ENCODE peak calls at places on chromosomes 3 and 15, in ten cellular contexts. O, W, T, S, I, D, E, R, L and J are unnamed samples.

GRCh38 chr15:35191783-35192182 is 106.7 kb upstream of the NANOGP8 start:
- DNase-seq in O (no peak), W (no peak), T (no peak), S (no peak), I (no peak), D (no peak), E (no peak), R (no peak), L (no peak), J (no peak)

GRCh38 chr3:189316296-189317019 is 144.7 kb downstream of the TPRG1 start:
- DNase-seq in O (no peak), W (no peak), T (peak), S (no peak), I (no peak), D (no peak), E (no peak), R (no peak), L (no peak), J (no peak)

GRCh38 chr15:84979651-84980050 is 2.0 kb upstream of the PDE8A start:
- DNase-seq in O (peak), W (no peak), T (no peak), S (no peak), I (no peak), D (no peak), E (no peak), R (peak), L (no peak), J (no peak)

GRCh38 chr3:117790256-117790987 is 1080.8 kb downstream of the TUSC7 start:
- DNase-seq in O (no peak), W (no peak), T (no peak), S (no peak), I (peak), D (no peak), E (peak), R (no peak), L (no peak), J (peak)

GRCh38 chr15:74136584-74137543 is 6.5 kb downstream of the ISLR2 start:
- DNase-seq in O (no peak), W (no peak), T (no peak), S (peak), I (no peak), D (no peak), E (peak), R (no peak), L (no peak), J (no peak)

GRCh38 chr3:34200576-34200975 is 402.1 kb downstream of the PDCD6IP start:
- DNase-seq in O (no peak), W (no peak), T (no peak), S (no peak), I (no peak), D (no peak), E (no peak), R (no peak), L (no peak), J (no peak)

GRCh38 chr3:158097571-158098553 is 8.4 kb downstream of the SHOX2 start:
- DNase-seq in O (peak), W (no peak), T (peak), S (no peak), I (no peak), D (peak), E (peak), R (peak), L (peak), J (no peak)

GRCh38 chr3:194136519-194137313 is 768 bp downstream of the HES1 start:
- DNase-seq in O (no peak), W (peak), T (peak), S (no peak), I (peak), D (peak), E (peak), R (peak), L (no peak), J (no peak)

GRCh38 chr3:61875488-61875887 is 314.1 kb downstream of the PTPRG start:
- DNase-seq in O (no peak), W (no peak), T (no peak), S (no peak), I (no peak), D (no peak), E (no peak), R (no peak), L (no peak), J (no peak)

GRCh38 chr3:69113536-69113935 is 8.9 kb downstream of the LMOD3 start:
- DNase-seq in O (no peak), W (no peak), T (no peak), S (no peak), I (no peak), D (no peak), E (no peak), R (no peak), L (no peak), J (no peak)

GRCh38 chr3:14897266-14897665 is 50.1 kb upstream of the NR2C2 start:
- DNase-seq in O (no peak), W (no peak), T (no peak), S (no peak), I (no peak), D (no peak), E (no peak), R (no peak), L (no peak), J (no peak)

GRCh38 chr15:37824717-37825382 is 109.6 kb upstream of the TMCO5A start:
- DNase-seq in O (no peak), W (peak), T (peak), S (no peak), I (peak), D (peak), E (peak), R (peak), L (no peak), J (peak)

GRCh38 chr15:57867970-57868791 is 161.7 kb downstream of the POLR2M start:
- DNase-seq in O (no peak), W (no peak), T (no peak), S (no peak), I (no peak), D (no peak), E (no peak), R (no peak), L (no peak), J (no peak)

GRCh38 chr3:32707026-32707370 is 22.0 kb downstream of the CNOT10 start:
- DNase-seq in O (no peak), W (no peak), T (no peak), S (no peak), I (no peak), D (no peak), E (no peak), R (no peak), L (no peak), J (no peak)

GRCh38 chr15:84872009-84872900 is 12.2 kb upstream of the SLC28A1 start:
- DNase-seq in O (no peak), W (no peak), T (no peak), S (no peak), I (peak), D (no peak), E (peak), R (peak), L (no peak), J (no peak)

GRCh38 chr15:66679657-66680108 is 22.4 kb upstream of the SMAD6 start:
- DNase-seq in O (no peak), W (no peak), T (peak), S (peak), I (no peak), D (no peak), E (no peak), R (no peak), L (no peak), J (no peak)

GRCh38 chr15:81950841-81951414 is 94.9 kb downstream of the MEX3B start:
- DNase-seq in O (no peak), W (no peak), T (no peak), S (no peak), I (peak), D (peak), E (peak), R (no peak), L (no peak), J (no peak)

GRCh38 chr3:101351834-101352233 is 31.5 kb upstream of the IMPG2 start:
- DNase-seq in O (no peak), W (no peak), T (no peak), S (no peak), I (no peak), D (no peak), E (no peak), R (no peak), L (no peak), J (no peak)

GRCh38 chr3:168422843-168423242 is 327.1 kb upstream of the GOLIM4 start:
- DNase-seq in O (no peak), W (no peak), T (no peak), S (no peak), I (no peak), D (no peak), E (no peak), R (no peak), L (no peak), J (no peak)

GRCh38 chr3:14274999-14275961 is 96.7 kb downstream of the LSM3 start:
- DNase-seq in O (no peak), W (no peak), T (peak), S (no peak), I (no peak), D (no peak), E (no peak), R (no peak), L (no peak), J (no peak)

GRCh38 chr3:144553301-144553700 is 581.7 kb downstream of the DIPK2A start:
- DNase-seq in O (no peak), W (no peak), T (no peak), S (no peak), I (no peak), D (no peak), E (no peak), R (no peak), L (no peak), J (no peak)

GRCh38 chr15:56244237-56244810 is 645 bp upstream of the RFX7 start:
- DNase-seq in O (peak), W (no peak), T (peak), S (peak), I (peak), D (peak), E (peak), R (peak), L (no peak), J (peak)

DNA sequence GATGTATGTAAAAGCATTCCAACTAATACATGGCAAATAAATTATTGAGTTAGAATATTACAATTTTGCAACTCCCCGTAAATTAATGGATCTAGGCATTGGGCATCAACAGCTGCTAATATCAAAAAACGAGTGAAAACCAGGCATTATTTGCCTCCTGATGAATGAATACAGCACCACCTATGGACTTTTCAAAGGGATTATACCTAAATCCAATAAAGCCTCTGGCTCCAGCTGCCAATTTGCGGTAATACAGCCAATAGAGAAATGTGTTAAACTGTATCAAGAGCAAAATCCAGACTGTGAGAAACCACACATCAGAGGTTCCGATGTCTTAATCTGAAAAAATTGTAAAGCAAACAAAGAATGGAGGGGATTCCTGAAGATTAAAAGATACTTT is 16.3 kb upstream of the A4GNT start:
- DNase-seq in O (no peak), W (no peak), T (no peak), S (no peak), I (no peak), D (no peak), E (no peak), R (no peak), L (no peak), J (no peak)
- TF ChIP-seq CTCF in O (no peak), W (no peak), T (no peak), S (no peak), I (no peak), D (no peak), E (no peak), R (no peak), L (no peak), J (no peak)

GRCh38 chr3:183098538-183099025 is 714 bp downstream of the MCCC1 start:
- DNase-seq in O (no peak), W (no peak), T (no peak), S (no peak), I (no peak), D (no peak), E (no peak), R (no peak), L (no peak), J (no peak)

GRCh38 chr3:183094711-183095110 is 4.6 kb downstream of the MCCC1 start:
- DNase-seq in O (peak), W (no peak), T (no peak), S (no peak), I (no peak), D (no peak), E (no peak), R (no peak), L (no peak), J (no peak)

GRCh38 chr3:183100376-183100775 is 1.1 kb upstream of the MCCC1 start:
- DNase-seq in O (no peak), W (no peak), T (no peak), S (no peak), I (no peak), D (no peak), E (no peak), R (no peak), L (no peak), J (no peak)

GRCh38 chr3:183099026-183099837 is at the start of gene MCCC1:
- DNase-seq in O (peak), W (peak), T (peak), S (peak), I (peak), D (peak), E (peak), R (peak), L (peak), J (peak)

GRCh38 chr3:183099838-183100204 is 525 bp upstream of the MCCC1 start:
- DNase-seq in O (no peak), W (no peak), T (no peak), S (no peak), I (no peak), D (no peak), E (no peak), R (no peak), L (no peak), J (no peak)
- H3K4me3 ChIP-seq in O (no peak), W (peak), T (peak), S (peak), I (peak), D (peak), E (peak), R (no peak), L (peak), J (peak)

GRCh38 chr3:75338342-75338741 is 325.8 kb upstream of the FRG2C start:
- DNase-seq in O (no peak), W (no peak), T (no peak), S (no peak), I (no peak), D (no peak), E (no peak), R (no peak), L (no peak), J (no peak)

GRCh38 chr3:75342425-75342824 is 321.7 kb upstream of the FRG2C start:
- DNase-seq in O (no peak), W (no peak), T (no peak), S (peak), I (no peak), D (no peak), E (no peak), R (no peak), L (no peak), J (no peak)

GRCh38 chr3:75337226-75337900 is 326.8 kb upstream of the FRG2C start:
- DNase-seq in O (no peak), W (no peak), T (no peak), S (no peak), I (no peak), D (no peak), E (no peak), R (no peak), L (no peak), J (no peak)

GRCh38 chr3:75341324-75342067 is 322.6 kb upstream of the FRG2C start:
- DNase-seq in O (no peak), W (no peak), T (no peak), S (no peak), I (no peak), D (no peak), E (no peak), R (no peak), L (no peak), J (no peak)
- TF ChIP-seq CTCF in O (no peak), W (no peak), T (peak), S (peak), I (no peak), D (no peak), E (no peak), R (no peak), L (no peak), J (no peak)

DNA sequence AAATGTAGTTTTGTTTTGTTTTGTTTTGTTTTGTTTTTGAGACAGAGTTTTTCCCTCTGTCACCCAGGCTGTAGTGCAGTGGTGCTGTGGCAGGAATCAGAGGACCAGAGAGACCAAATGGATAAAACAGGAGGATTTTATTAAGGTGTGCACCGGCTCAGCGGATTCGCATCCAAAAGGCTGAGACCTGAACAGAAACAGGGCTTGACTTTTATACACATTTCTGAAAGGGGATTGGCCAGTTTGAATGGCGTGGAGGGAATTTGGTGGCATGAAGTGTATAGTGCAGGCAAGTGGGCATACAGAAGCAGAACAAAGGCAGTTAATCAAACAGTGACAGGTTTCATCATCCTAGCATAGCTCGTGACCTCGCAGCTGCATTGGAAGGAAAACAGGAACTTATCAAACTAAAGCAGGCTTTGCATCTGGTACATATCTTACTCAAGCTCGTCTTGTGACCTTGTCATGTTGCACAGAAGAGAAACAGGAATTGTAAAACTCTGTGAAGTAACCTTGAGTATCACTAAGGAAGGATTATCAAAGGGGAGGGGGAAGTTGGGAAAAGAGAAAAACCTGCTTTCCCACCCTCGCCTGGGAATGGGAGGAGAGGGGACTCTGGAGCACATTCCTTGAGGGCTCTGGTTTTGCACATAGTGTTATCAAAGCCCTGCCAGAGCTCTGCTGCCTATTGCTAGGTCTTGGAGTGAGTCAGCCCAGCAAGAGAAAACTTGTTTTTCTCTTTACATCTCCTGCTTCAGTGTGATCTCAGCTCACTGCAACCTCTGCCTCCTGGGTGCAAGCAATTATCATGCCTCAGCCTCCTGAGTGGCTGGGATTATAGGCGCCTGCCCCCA is 38.5 kb downstream of the C3orf62 start:
- DNase-seq in O (no peak), W (peak), T (peak), S (peak), I (peak), D (peak), E (peak), R (peak), L (no peak), J (no peak)
- H3K4me3 ChIP-seq in O (no peak), W (no peak), T (no peak), S (no peak), I (no peak), D (no peak), E (no peak), R (no peak), L (no peak), J (no peak)

GRCh38 chr15:64162478-64162868 is 349 bp downstream of the PPIB start:
- DNase-seq in O (no peak), W (no peak), T (no peak), S (no peak), I (no peak), D (no peak), E (no peak), R (peak), L (no peak), J (no peak)

GRCh38 chr15:64163662-64164362 is 990 bp upstream of the PPIB start:
- DNase-seq in O (no peak), W (no peak), T (peak), S (no peak), I (no peak), D (no peak), E (peak), R (peak), L (no peak), J (no peak)

GRCh38 chr15:64164436-64164835 is 1.6 kb upstream of the PPIB start:
- DNase-seq in O (no peak), W (no peak), T (no peak), S (no peak), I (no peak), D (no peak), E (no peak), R (no peak), L (no peak), J (no peak)

GRCh38 chr15:64161688-64162477 is 939 bp downstream of the PPIB start:
- DNase-seq in O (no peak), W (no peak), T (no peak), S (no peak), I (no peak), D (no peak), E (no peak), R (no peak), L (no peak), J (no peak)

GRCh38 chr15:64162869-64163661 is at the start of gene PPIB:
- DNase-seq in O (peak), W (peak), T (peak), S (peak), I (peak), D (peak), E (peak), R (peak), L (peak), J (peak)
- TF ChIP-seq CTCF in O (peak), W (peak), T (peak), S (peak), I (peak), D (peak), E (peak), R (peak), L (no peak), J (peak)

DNA sequence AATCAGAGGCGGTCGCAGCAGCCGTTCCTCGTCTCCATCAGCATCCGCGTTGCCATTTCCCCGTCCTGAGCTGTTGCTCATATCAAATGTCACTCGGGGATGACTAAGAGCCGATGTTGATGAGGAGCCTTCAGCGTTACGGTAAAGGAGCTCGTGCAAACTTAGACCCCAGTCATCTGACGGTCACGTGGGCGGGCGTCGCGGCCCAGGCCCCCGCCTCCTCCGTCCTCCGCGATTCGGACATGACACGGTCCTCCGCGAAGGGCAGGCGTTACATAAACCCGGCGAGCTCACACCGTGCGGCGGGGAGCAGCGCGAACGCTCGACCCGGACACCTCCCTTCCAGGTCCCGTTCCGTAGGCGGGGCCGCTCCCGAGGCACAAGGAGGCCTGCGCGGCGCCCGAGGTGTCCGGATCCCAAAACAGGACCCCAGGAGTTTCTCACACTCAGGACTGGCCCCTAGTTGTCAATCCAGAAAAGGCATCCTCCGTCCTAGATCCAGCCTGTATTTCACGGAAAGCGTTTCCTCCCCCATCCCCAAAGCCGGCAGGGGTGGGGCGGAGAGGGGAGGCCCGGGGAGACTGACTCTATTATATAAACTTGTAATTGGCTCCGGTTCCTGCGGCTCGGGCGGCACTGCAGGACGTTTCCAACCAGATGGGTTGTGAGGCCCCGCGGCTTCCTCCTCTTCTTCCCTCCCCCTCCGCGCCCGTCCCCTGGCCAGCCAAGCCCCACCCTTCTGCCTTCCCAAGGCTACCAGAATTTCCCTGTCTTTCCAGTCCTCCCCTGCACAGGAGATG is 100.0 kb upstream of the IGF1R start:
- DNase-seq in O (peak), W (no peak), T (no peak), S (peak), I (peak), D (peak), E (peak), R (peak), L (no peak), J (no peak)
- H3K4me3 ChIP-seq in O (peak), W (peak), T (no peak), S (peak), I (peak), D (peak), E (peak), R (peak), L (peak), J (peak)